ENCODE peak calls at places on chromosomes 4 and X, in five cellular contexts. V is AML-193; O is CD4-positive, alpha-beta T cell; K is HFF-Myc; X is NCI-H1694. W is an unnamed sample.
A peak's percentile ranks its signal among the peaks of the same experiment; 100 is the strongest.

GRCh38 chr4:16991455-16991854 is 93.0 kb upstream of the LDB2 start:
- DNase-seq in O (no peak), X (no peak), K (no peak), V (no peak), W (no peak)

GRCh38 chr4:105145913-105146285 is 777 bp upstream of the TET2 start:
- DNase-seq in V (no peak), K (no peak), X (no peak), O (no peak), W (no peak)

GRCh38 chr4:24979554-24979953 is 51.2 kb downstream of the LGI2 start:
- DNase-seq in K (no peak), V (peak; percentile 38), O (no peak), X (no peak), W (peak; percentile 70)

GRCh38 chr4:169698331-169698730 is 59.4 kb downstream of the HPF1 start:
- DNase-seq in K (no peak), X (no peak), O (no peak), V (no peak), W (no peak)

GRCh38 chrX:151789179-151789800 is 54.7 kb downstream of the CNGA2 start:
- DNase-seq in V (no peak), O (no peak), X (no peak), K (peak; percentile 24), W (no peak)

GRCh38 chr4:149980941-149981340 is 97.3 kb upstream of the DCLK2 start:
- DNase-seq in V (peak; percentile 15), K (peak; percentile 65), O (peak; percentile 9), X (peak; percentile 39), W (no peak)

GRCh38 chrX:109830704-109831206 is 97.7 kb upstream of the ACSL4 start:
- DNase-seq in V (peak; percentile 43), K (no peak), X (no peak), O (no peak), W (no peak)

GRCh38 chr4:114998316-114998715 is 115.1 kb downstream of the NDST4 start:
- DNase-seq in O (no peak), K (no peak), X (no peak), V (no peak), W (no peak)

GRCh38 chrX:28876415-28876814 is 289.2 kb downstream of the IL1RAPL1 start:
- DNase-seq in V (no peak), O (no peak), X (no peak), K (no peak), W (no peak)

GRCh38 chr4:109574443-109574850 is 14.4 kb downstream of the MCUB start:
- DNase-seq in K (no peak), O (no peak), V (no peak), X (no peak), W (no peak)

GRCh38 chr4:152348670-152349069 is 187.2 kb downstream of the FBXW7 start:
- DNase-seq in V (no peak), K (no peak), O (no peak), X (no peak), W (peak; percentile 1)

GRCh38 chr4:139655116-139655515 is 10.5 kb upstream of the MGST2 start:
- DNase-seq in O (no peak), K (no peak), V (peak; percentile 27), X (peak; percentile 35), W (peak; percentile 16)

GRCh38 chr4:808860-809570 is 16.9 kb downstream of the CPLX1 start:
- DNase-seq in V (no peak), O (no peak), X (no peak), K (no peak), W (no peak)

GRCh38 chr4:176236909-176237308 is 32.1 kb downstream of the ASB5 start:
- DNase-seq in V (no peak), X (no peak), O (no peak), K (no peak), W (no peak)

GRCh38 chrX:119272882-119273806 is 37.1 kb downstream of the PGRMC1 start:
- DNase-seq in X (no peak), O (peak; percentile 3), V (no peak), K (no peak), W (no peak)

GRCh38 chr4:48227662-48228061 is 42.0 kb downstream of the TEC start:
- DNase-seq in V (peak; percentile 97), X (no peak), O (no peak), K (no peak), W (no peak)

GRCh38 chrX:47143894-47144625 is 442 bp downstream of the NDUFB11 start:
- DNase-seq in V (peak; percentile 10), K (peak; percentile 2), X (no peak), O (no peak), W (no peak)

GRCh38 chrX:22424919-22425318 is 152.2 kb downstream of the CBLL2 start:
- DNase-seq in K (no peak), O (no peak), X (no peak), V (no peak), W (no peak)

GRCh38 chr4:47551682-47552081 is 66.6 kb downstream of the ATP10D start:
- DNase-seq in O (no peak), V (no peak), K (no peak), X (no peak), W (no peak)